ENCODE peak calls at places on chromosomes 1 and 21, in six cellular contexts. One of them, this sample, is unnamed. For H3K4me1, the result is how much of the 10 kb centered on the place peaks cover.

GRCh38 chr1:233112184-233113008 is 162.0 kb downstream of the NTPCR start:
- DNase-seq in neural progenitor cell: no peak
- DNase-seq in PC-3: peak
- DNase-seq in GM23248: peak
- DNase-seq in hepatocyte: no peak
- DNase-seq in MM.1S: no peak
- DNase-seq in this sample: peak

GRCh38 chr1:87335175-87335992 is 6.7 kb downstream of the LMO4 start:
- DNase-seq in neural progenitor cell: peak
- DNase-seq in PC-3: peak
- DNase-seq in GM23248: peak
- DNase-seq in hepatocyte: peak
- DNase-seq in MM.1S: peak
- DNase-seq in this sample: peak

GRCh38 chr21:19908386-19908785 is 1089.8 kb upstream of the NCAM2 start:
- DNase-seq in neural progenitor cell: no peak
- DNase-seq in PC-3: no peak
- DNase-seq in GM23248: no peak
- DNase-seq in hepatocyte: no peak
- DNase-seq in MM.1S: no peak
- DNase-seq in this sample: no peak

GRCh38 chr1:12409676-12410075 is 179.8 kb downstream of the VPS13D start:
- DNase-seq in neural progenitor cell: no peak
- DNase-seq in PC-3: no peak
- DNase-seq in GM23248: no peak
- DNase-seq in hepatocyte: peak
- DNase-seq in MM.1S: no peak
- DNase-seq in this sample: no peak

GRCh38 chr1:236734141-236734765 is 48.0 kb downstream of the ACTN2 start:
- DNase-seq in neural progenitor cell: no peak
- DNase-seq in PC-3: no peak
- DNase-seq in GM23248: no peak
- DNase-seq in hepatocyte: no peak
- DNase-seq in MM.1S: no peak
- DNase-seq in this sample: no peak

GRCh38 chr1:6260961-6261614 is at the start of gene GPR153:
- DNase-seq in neural progenitor cell: peak
- DNase-seq in PC-3: peak
- DNase-seq in GM23248: peak
- DNase-seq in hepatocyte: peak
- DNase-seq in MM.1S: peak
- DNase-seq in this sample: peak

GRCh38 chr1:59012378-59012777 is 228.5 kb upstream of the JUN start:
- DNase-seq in neural progenitor cell: no peak
- DNase-seq in PC-3: no peak
- DNase-seq in GM23248: no peak
- DNase-seq in hepatocyte: no peak
- DNase-seq in MM.1S: no peak
- DNase-seq in this sample: no peak

GRCh38 chr1:201714542-201715276 is 114.2 kb upstream of the IPO9 start:
- DNase-seq in neural progenitor cell: peak
- DNase-seq in PC-3: peak
- DNase-seq in GM23248: peak
- DNase-seq in hepatocyte: peak
- DNase-seq in MM.1S: no peak
- DNase-seq in this sample: no peak

GRCh38 chr1:205610781-205611473 is 20.9 kb downstream of the ELK4 start:
- DNase-seq in neural progenitor cell: no peak
- DNase-seq in PC-3: no peak
- DNase-seq in GM23248: no peak
- DNase-seq in hepatocyte: no peak
- DNase-seq in MM.1S: no peak
- DNase-seq in this sample: no peak

GRCh38 chr1:39576016-39576657 is 453 bp downstream of the PABPC4 start:
- DNase-seq in neural progenitor cell: peak
- DNase-seq in PC-3: peak
- DNase-seq in GM23248: peak
- DNase-seq in hepatocyte: peak
- DNase-seq in MM.1S: peak
- DNase-seq in this sample: peak

GRCh38 chr1:236156512-236157208 is 14.3 kb downstream of the GPR137B start:
- DNase-seq in neural progenitor cell: no peak
- DNase-seq in PC-3: no peak
- DNase-seq in GM23248: no peak
- DNase-seq in hepatocyte: no peak
- DNase-seq in MM.1S: peak
- DNase-seq in this sample: no peak

GRCh38 chr1:206635983-206636354 is 633 bp downstream of the DYRK3 start:
- DNase-seq in neural progenitor cell: no peak
- DNase-seq in PC-3: no peak
- DNase-seq in GM23248: peak
- DNase-seq in hepatocyte: no peak
- DNase-seq in MM.1S: no peak
- DNase-seq in this sample: no peak

GRCh38 chr1:229597877-229598276 is 28.0 kb downstream of the TAF5L start:
- DNase-seq in neural progenitor cell: no peak
- DNase-seq in PC-3: no peak
- DNase-seq in GM23248: peak
- DNase-seq in hepatocyte: no peak
- DNase-seq in MM.1S: no peak
- DNase-seq in this sample: no peak

GRCh38 chr1:20603473-20604464 is 14.9 kb downstream of the CDA start:
- DNase-seq in neural progenitor cell: no peak
- DNase-seq in PC-3: peak
- DNase-seq in GM23248: peak
- DNase-seq in hepatocyte: peak
- DNase-seq in MM.1S: no peak
- DNase-seq in this sample: no peak

GRCh38 chr21:45317401-45318145 is 29.9 kb upstream of the POFUT2 start:
- DNase-seq in neural progenitor cell: no peak
- DNase-seq in PC-3: peak
- DNase-seq in GM23248: peak
- DNase-seq in hepatocyte: no peak
- DNase-seq in MM.1S: no peak
- DNase-seq in this sample: no peak

DNA sequence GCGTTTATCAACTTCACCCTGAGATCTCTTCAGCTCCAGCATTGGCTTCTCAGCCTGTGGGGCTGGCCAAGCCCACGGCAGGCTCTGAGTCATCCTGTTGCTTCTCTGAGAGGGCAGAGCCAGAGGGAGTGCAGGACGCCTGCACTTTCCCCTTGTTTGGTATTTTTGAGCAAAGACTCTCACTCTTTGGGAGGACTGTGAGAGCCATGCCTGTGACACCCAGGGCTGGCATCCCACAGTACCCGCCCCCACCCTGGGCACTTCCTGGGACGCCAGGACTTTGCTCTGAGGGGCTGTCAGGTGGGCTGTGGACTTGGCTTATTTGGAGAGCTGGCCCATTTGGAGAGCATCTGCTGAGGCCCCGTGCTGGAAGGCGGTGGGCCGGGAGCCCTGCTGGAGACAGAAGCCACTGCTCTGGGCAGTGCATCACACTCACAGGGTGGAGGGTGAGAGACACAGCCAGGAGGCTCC is 37.4 kb downstream of the VANGL1 start:
- DNase-seq in neural progenitor cell: no peak
- DNase-seq in PC-3: peak
- DNase-seq in GM23248: peak
- DNase-seq in hepatocyte: peak
- DNase-seq in MM.1S: no peak
- DNase-seq in this sample: no peak
- TF ChIP-seq EZH2phosphoT487 in neural progenitor cell: no peak
- TF ChIP-seq EZH2phosphoT487 in PC-3: no peak
- TF ChIP-seq EZH2phosphoT487 in GM23248: no peak
- TF ChIP-seq EZH2phosphoT487 in hepatocyte: no peak
- TF ChIP-seq EZH2phosphoT487 in MM.1S: no peak
- TF ChIP-seq EZH2phosphoT487 in this sample: no peak

GRCh38 chr1:224879404-224879803 is 50.1 kb upstream of the DNAH14 start:
- DNase-seq in neural progenitor cell: no peak
- DNase-seq in PC-3: no peak
- DNase-seq in GM23248: peak
- DNase-seq in hepatocyte: no peak
- DNase-seq in MM.1S: no peak
- DNase-seq in this sample: no peak

GRCh38 chr1:224882264-224882663 is 47.2 kb upstream of the DNAH14 start:
- DNase-seq in neural progenitor cell: no peak
- DNase-seq in PC-3: no peak
- DNase-seq in GM23248: no peak
- DNase-seq in hepatocyte: no peak
- DNase-seq in MM.1S: no peak
- DNase-seq in this sample: no peak

GRCh38 chr1:224880593-224881307 is 48.7 kb upstream of the DNAH14 start:
- DNase-seq in neural progenitor cell: peak
- DNase-seq in PC-3: no peak
- DNase-seq in GM23248: peak
- DNase-seq in hepatocyte: peak
- DNase-seq in MM.1S: no peak
- DNase-seq in this sample: peak

GRCh38 chr1:224884428-224884827 is 45.0 kb upstream of the DNAH14 start:
- DNase-seq in neural progenitor cell: no peak
- DNase-seq in PC-3: peak
- DNase-seq in GM23248: no peak
- DNase-seq in hepatocyte: peak
- DNase-seq in MM.1S: no peak
- DNase-seq in this sample: peak

GRCh38 chr1:224881762-224882211 is 47.7 kb upstream of the DNAH14 start:
- DNase-seq in neural progenitor cell: no peak
- DNase-seq in PC-3: no peak
- DNase-seq in GM23248: no peak
- DNase-seq in hepatocyte: no peak
- DNase-seq in MM.1S: no peak
- DNase-seq in this sample: no peak
- H3K4me1 ChIP-seq in neural progenitor cell: under half
- H3K4me1 ChIP-seq in PC-3: under half
- H3K4me1 ChIP-seq in GM23248: under half
- H3K4me1 ChIP-seq in hepatocyte: half or more
- H3K4me1 ChIP-seq in MM.1S: under half
- H3K4me1 ChIP-seq in this sample: under half

GRCh38 chr21:21387891-21388290 is 389.7 kb downstream of the NCAM2 start:
- DNase-seq in neural progenitor cell: no peak
- DNase-seq in PC-3: no peak
- DNase-seq in GM23248: no peak
- DNase-seq in hepatocyte: no peak
- DNase-seq in MM.1S: no peak
- DNase-seq in this sample: no peak

GRCh38 chr21:21385404-21385803 is 387.2 kb downstream of the NCAM2 start:
- DNase-seq in neural progenitor cell: no peak
- DNase-seq in PC-3: no peak
- DNase-seq in GM23248: no peak
- DNase-seq in hepatocyte: no peak
- DNase-seq in MM.1S: no peak
- DNase-seq in this sample: no peak

GRCh38 chr21:21384977-21385376 is 386.8 kb downstream of the NCAM2 start:
- DNase-seq in neural progenitor cell: no peak
- DNase-seq in PC-3: no peak
- DNase-seq in GM23248: no peak
- DNase-seq in hepatocyte: no peak
- DNase-seq in MM.1S: no peak
- DNase-seq in this sample: no peak

GRCh38 chr21:21383126-21383525 is 384.9 kb downstream of the NCAM2 start:
- DNase-seq in neural progenitor cell: no peak
- DNase-seq in PC-3: no peak
- DNase-seq in GM23248: peak
- DNase-seq in hepatocyte: no peak
- DNase-seq in MM.1S: no peak
- DNase-seq in this sample: no peak
- H2AFZ ChIP-seq in neural progenitor cell: peak
- H2AFZ ChIP-seq in PC-3: peak
- H2AFZ ChIP-seq in GM23248: peak
- H2AFZ ChIP-seq in hepatocyte: no peak
- H2AFZ ChIP-seq in MM.1S: no peak
- H2AFZ ChIP-seq in this sample: no peak

DNA sequence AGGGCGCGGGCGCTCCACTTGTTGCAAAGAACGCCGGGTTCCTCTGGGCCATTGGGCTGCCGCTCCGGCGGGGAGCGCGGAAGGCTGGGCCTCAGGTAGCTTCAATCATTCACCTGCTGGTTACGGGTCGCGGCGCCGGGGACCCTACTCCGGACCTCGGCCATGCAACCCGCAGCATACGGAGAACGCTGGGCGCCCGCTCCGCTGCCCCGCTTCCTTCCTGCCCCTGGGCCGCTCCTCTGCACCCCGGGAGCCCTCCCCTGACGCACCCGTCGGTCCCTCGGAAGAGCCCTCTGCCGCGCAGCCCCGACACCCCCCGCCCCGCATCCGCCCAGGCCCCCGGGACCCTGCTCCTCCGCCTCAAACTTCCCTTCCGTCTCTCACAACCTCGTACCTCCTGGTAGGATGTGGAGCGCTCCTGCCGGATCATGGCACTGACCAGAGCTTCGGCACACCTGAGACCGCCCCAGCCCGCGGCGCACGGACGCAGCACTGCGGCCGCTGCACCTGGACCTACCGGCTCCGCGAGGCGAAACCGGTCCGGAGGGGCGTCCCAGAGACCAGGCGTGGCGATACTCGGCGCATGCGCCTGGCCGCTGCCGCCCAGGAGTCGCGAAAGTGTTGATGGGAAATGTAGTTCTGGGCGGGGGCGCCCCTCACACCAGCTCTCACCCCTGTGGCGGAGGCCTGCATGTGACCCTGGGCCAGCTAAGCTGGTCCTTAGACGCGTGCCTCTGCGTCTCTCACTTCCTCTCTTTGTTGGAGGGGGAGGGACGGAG is at the start of gene PACC1:
- DNase-seq in neural progenitor cell: peak
- DNase-seq in PC-3: peak
- DNase-seq in GM23248: peak
- DNase-seq in hepatocyte: peak
- DNase-seq in MM.1S: peak
- DNase-seq in this sample: peak
- TF ChIP-seq EZH2phosphoT487 in neural progenitor cell: no peak
- TF ChIP-seq EZH2phosphoT487 in PC-3: no peak
- TF ChIP-seq EZH2phosphoT487 in GM23248: no peak
- TF ChIP-seq EZH2phosphoT487 in hepatocyte: no peak
- TF ChIP-seq EZH2phosphoT487 in MM.1S: no peak
- TF ChIP-seq EZH2phosphoT487 in this sample: no peak

This sample was measured in GM23338.